ENCODE peak calls at places on chromosome 9, in ten cellular contexts. I is mammary epithelial cell, F is endothelial cell of umbilical vein, N is HCT116, E is GM23248, K is GM23338, A is neuronal stem cell, C is hepatocyte, B is IMR-90, Q is MM.1S. M is an unnamed sample. For H3K4me1, the result is how much of the 10 kb centered on the place peaks cover.

GRCh38 chr9:131019387-131020239 is 10.6 kb downstream of the LAMC3 start:
- DNase-seq in E (peak), Q (no peak), F (no peak), B (no peak), I (no peak), K (no peak), C (peak), N (no peak), A (no peak), M (no peak)

GRCh38 chr9:82454509-82455190 is 466.1 kb downstream of the SPATA31D1 start:
- DNase-seq in A (no peak), Q (no peak), N (no peak), C (peak), I (no peak), E (no peak), F (no peak), B (no peak), K (no peak), M (no peak)

GRCh38 chr9:36825179-36825578 is 208.9 kb downstream of the PAX5 start:
- DNase-seq in N (no peak), B (no peak), F (no peak), C (no peak), I (no peak), K (no peak), Q (no peak), E (no peak), A (no peak), M (no peak)

GRCh38 chr9:135023389-135023788 is 64.1 kb upstream of the OLFM1 start:
- DNase-seq in N (peak), Q (no peak), A (no peak), E (peak), C (peak), F (peak), K (no peak), B (no peak), I (peak), M (no peak)

GRCh38 chr9:110939573-110939972 is 98.7 kb downstream of the LPAR1 start:
- DNase-seq in B (no peak), C (no peak), I (no peak), Q (no peak), K (no peak), N (no peak), A (no peak), E (peak), F (no peak), M (no peak)

GRCh38 chr9:16119861-16120641 is 567.2 kb downstream of the CCDC171 start:
- DNase-seq in Q (no peak), C (no peak), A (no peak), B (peak), K (peak), E (no peak), I (peak), N (no peak), F (no peak), M (no peak)

GRCh38 chr9:89219637-89220036 is 41.0 kb upstream of the SHC3 start:
- DNase-seq in E (no peak), C (no peak), B (no peak), I (no peak), F (no peak), Q (peak), N (no peak), K (no peak), A (no peak), M (peak)

GRCh38 chr9:6686396-6686795 is 40.9 kb upstream of the GLDC start:
- DNase-seq in C (peak), A (no peak), N (no peak), F (peak), E (peak), I (peak), Q (no peak), B (peak), K (no peak), M (no peak)

GRCh38 chr9:1709347-1709746 is 305.8 kb upstream of the SMARCA2 start:
- DNase-seq in Q (no peak), E (peak), N (no peak), F (no peak), I (no peak), C (no peak), K (peak), B (no peak), A (no peak), M (peak)

GRCh38 chr9:33765411-33765810 is 29.9 kb upstream of the PRSS3 start:
- DNase-seq in N (peak), K (no peak), B (peak), I (peak), Q (no peak), E (peak), C (no peak), F (peak), A (no peak), M (no peak)

GRCh38 chr9:18438300-18438925 is 35.5 kb upstream of the ADAMTSL1 start:
- DNase-seq in K (peak), E (peak), B (peak), C (peak), I (no peak), A (no peak), F (peak), Q (no peak), N (no peak), M (no peak)

GRCh38 chr9:100602302-100602930 is 24.5 kb downstream of the CAVIN4 start:
- DNase-seq in C (peak), N (peak), Q (peak), I (peak), E (peak), K (peak), F (peak), A (peak), B (peak), M (peak)

GRCh38 chr9:79134654-79135053 is 437.1 kb upstream of the TLE4 start:
- DNase-seq in K (peak), F (peak), I (peak), C (peak), Q (no peak), E (peak), B (peak), A (peak), N (peak), M (peak)

GRCh38 chr9:124202447-124202971 is 55.2 kb upstream of the NEK6 start:
- DNase-seq in K (no peak), I (no peak), E (no peak), N (no peak), A (no peak), F (peak), C (no peak), B (peak), Q (peak), M (peak)

GRCh38 chr9:125845271-125845808 is 98.2 kb downstream of the PBX3 start:
- DNase-seq in A (no peak), E (no peak), K (no peak), C (no peak), F (no peak), B (no peak), Q (no peak), I (no peak), N (no peak), M (no peak)

GRCh38 chr9:10112798-10113197 is 500.0 kb downstream of the PTPRD start:
- DNase-seq in C (no peak), B (no peak), I (no peak), K (no peak), F (no peak), N (no peak), E (no peak), Q (no peak), A (no peak), M (no peak)

GRCh38 chr9:8437878-8438277 is 638.3 kb upstream of the DMAC1 start:
- DNase-seq in I (no peak), Q (no peak), N (no peak), F (no peak), A (no peak), E (no peak), B (no peak), C (no peak), K (no peak), M (no peak)

GRCh38 chr9:133803028-133803585 is 65.0 kb upstream of the SARDH start:
- DNase-seq in K (no peak), Q (no peak), B (peak), I (no peak), A (no peak), F (no peak), C (no peak), E (peak), N (no peak), M (no peak)

GRCh38 chr9:118252027-118252426 is 547.8 kb downstream of the TLR4 start:
- DNase-seq in C (no peak), F (no peak), N (no peak), K (no peak), I (no peak), A (no peak), B (no peak), Q (no peak), E (no peak), M (no peak)

GRCh38 chr9:6054280-6055099 is 39.1 kb upstream of the RANBP6 start:
- DNase-seq in E (peak), I (peak), N (peak), F (peak), K (peak), C (peak), B (peak), A (peak), Q (peak), M (peak)

GRCh38 chr9:71758785-71759184 is 9.5 kb downstream of the CEMIP2 start:
- DNase-seq in K (no peak), F (peak), C (peak), I (peak), Q (no peak), B (peak), A (no peak), E (no peak), N (peak), M (no peak)

GRCh38 chr9:124505901-124506346 is 1.3 kb downstream of the NR5A1 start:
- DNase-seq in E (no peak), A (no peak), B (no peak), I (no peak), C (no peak), Q (no peak), F (no peak), K (peak), N (no peak), M (no peak)

GRCh38 chr9:136725612-136726011 is 13.2 kb downstream of the DIPK1B start:
- DNase-seq in E (peak), B (peak), Q (no peak), A (no peak), F (peak), K (no peak), I (peak), C (peak), N (no peak), M (no peak)

GRCh38 chr9:16090907-16091629 is 538.2 kb downstream of the CCDC171 start:
- DNase-seq in F (no peak), I (no peak), C (no peak), Q (no peak), E (peak), K (no peak), A (no peak), N (no peak), B (peak), M (no peak)

GRCh38 chr9:14147738-14148137 is 166.2 kb downstream of the NFIB start:
- DNase-seq in B (no peak), Q (no peak), C (no peak), N (no peak), E (no peak), K (no peak), F (no peak), A (no peak), I (no peak), M (no peak)

GRCh38 chr9:127903557-127904475 is 4.4 kb upstream of the ST6GALNAC6 start:
- DNase-seq in N (no peak), I (no peak), Q (no peak), B (no peak), F (peak), A (no peak), E (peak), C (peak), K (peak), M (peak)
- H3K4me1 ChIP-seq in N (under half), I (under half), Q (under half), B (under half), F (under half), A (under half), E (under half), C (under half), K (under half), M (half or more)

GRCh38 chr9:113350937-113351336 is 1.6 kb downstream of the BSPRY start:
- DNase-seq in E (no peak), N (no peak), B (no peak), K (no peak), Q (peak), F (no peak), A (no peak), C (no peak), I (no peak), M (no peak)
- H2AFZ ChIP-seq in E (no peak), N (no peak), B (no peak), K (no peak), Q (no peak), F (no peak), A (no peak), C (no peak), I (no peak), M (no peak)

DNA sequence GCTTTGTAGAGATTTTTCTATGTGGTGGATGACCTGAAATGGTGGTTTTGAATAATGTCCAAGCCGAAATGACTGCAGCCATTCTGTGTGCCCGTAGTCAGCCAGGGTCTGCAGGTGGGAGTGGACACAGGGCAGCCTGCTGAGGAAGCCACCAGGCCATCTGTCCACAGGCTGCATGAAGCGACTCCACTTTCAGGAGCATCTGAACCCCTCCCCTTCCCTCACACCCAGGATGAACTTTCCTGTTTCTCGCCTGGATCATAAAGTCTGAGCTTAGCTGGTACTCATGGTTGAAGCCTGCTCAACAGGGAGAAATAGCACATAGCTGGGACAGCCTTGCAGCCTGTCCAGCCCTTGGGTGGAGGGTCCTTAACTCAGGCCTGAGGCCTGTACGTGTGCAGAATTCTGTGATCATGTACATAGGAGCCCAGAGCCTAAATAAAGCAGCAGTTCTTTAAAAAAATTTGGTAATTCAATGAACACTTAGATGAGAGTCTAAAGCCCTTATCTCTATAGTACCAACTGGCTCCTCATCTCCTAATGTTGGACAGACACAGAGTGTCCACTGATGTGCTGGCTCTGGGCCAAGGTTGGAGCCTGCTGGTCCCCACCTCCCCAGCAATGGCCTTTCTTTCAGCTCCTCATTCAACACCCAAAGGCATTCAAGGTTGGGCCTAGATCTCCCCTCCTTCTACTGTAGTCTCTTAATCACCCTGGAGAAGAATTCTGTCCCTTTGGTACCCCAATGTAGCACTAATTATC is 72.8 kb downstream of the SHB start:
- DNase-seq in I (no peak), Q (no peak), C (no peak), E (no peak), F (no peak), B (no peak), N (no peak), A (no peak), K (no peak), M (no peak)
- H3K4me1 ChIP-seq in I (under half), Q (under half), C (under half), E (under half), F (under half), B (half or more), N (half or more), A (under half), K (under half), M (half or more)

DNA sequence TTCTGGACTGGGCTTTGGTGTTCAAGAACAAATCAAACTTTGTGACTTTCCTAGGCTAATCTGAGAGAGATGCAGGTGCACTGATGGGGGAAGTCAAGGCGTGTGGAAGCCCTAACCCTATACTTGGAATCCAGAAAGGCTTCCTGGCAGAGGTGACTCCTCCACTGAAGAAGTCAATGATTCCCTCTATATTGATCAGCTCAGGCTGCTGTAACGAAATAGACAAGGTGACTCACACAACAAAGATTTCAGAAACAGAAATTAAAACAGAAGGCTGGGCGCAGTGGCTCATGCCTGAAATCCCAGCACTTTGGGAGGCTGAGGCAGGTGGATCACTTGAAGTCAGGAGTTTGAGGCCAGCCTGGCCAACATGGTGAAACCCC is 69.6 kb upstream of the GGTA1 start:
- DNase-seq in I (no peak), Q (no peak), E (peak), K (no peak), N (no peak), B (no peak), C (no peak), F (no peak), A (no peak), M (no peak)
- H2AFZ ChIP-seq in I (no peak), Q (no peak), E (no peak), K (no peak), N (no peak), B (no peak), C (no peak), F (no peak), A (no peak), M (no peak)

DNA sequence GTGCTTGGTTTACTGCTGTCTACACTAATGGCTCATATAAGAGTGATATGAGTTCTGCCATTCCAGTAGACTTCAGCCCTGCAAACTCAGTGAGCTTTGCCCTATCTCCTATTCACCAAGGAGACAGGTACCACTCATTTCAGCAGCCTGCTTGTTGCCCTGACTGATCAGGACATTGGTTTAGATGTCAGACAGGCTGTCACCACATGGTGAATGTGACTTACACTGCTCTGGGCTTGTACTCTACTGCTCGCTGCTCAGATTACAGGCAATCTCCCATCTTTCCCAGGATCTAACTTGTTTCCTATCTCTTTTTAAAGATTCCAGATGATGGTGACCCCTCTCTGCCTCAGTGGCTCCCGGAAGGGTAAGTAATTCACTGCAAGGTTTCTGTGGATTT is 123.3 kb upstream of the RUSC2 start:
- DNase-seq in C (no peak), B (no peak), I (no peak), F (no peak), A (no peak), E (no peak), Q (no peak), N (no peak), K (no peak), M (no peak)
- H3K4me1 ChIP-seq in C (under half), B (under half), I (under half), F (under half), A (under half), E (under half), Q (under half), N (under half), K (under half), M (under half)

GRCh38 chr9:127990539-127990938 is 9.8 kb upstream of the EEIG1 start:
- DNase-seq in N (no peak), F (no peak), C (no peak), B (no peak), A (no peak), E (no peak), Q (no peak), K (no peak), I (no peak), M (peak)
- H2AFZ ChIP-seq in N (no peak), F (no peak), C (no peak), B (no peak), A (no peak), E (no peak), Q (no peak), K (no peak), I (no peak), M (no peak)

M was measured in Karpas-422.